ENCODE peak calls at places on chromosomes 13 and 19, in eight cellular contexts. A is epithelial cell of esophagus; Z is PC-3; W is lower lobe of right lung; O is fibroblast of mammary gland; P is cardiac fibroblast; E is CD4-positive, alpha-beta memory T cell; H is body of pancreas. D is an unnamed sample.

GRCh38 chr19:9671654-9672053 is 3.2 kb downstream of the ZNF562 start:
- DNase-seq in W (no peak), Z (no peak), E (no peak), P (peak; percentile 16), H (no peak), A (no peak), O (peak; percentile 3), D (no peak)

GRCh38 chr19:7257148-7258041 is 36.8 kb downstream of the INSR start:
- DNase-seq in Z (peak; percentile 65), O (peak; percentile 73), P (peak; percentile 60), H (peak; percentile 90), A (no peak), E (no peak), W (no peak), D (no peak)

GRCh38 chr19:58294743-58295374 is 10.3 kb upstream of the ERVK3-1 start:
- DNase-seq in H (no peak), O (no peak), P (no peak), A (no peak), Z (no peak), E (no peak), W (no peak), D (no peak)

GRCh38 chr13:23516190-23516589 is 54.0 kb upstream of the TNFRSF19 start:
- DNase-seq in P (no peak), E (no peak), H (no peak), Z (no peak), A (no peak), O (no peak), W (no peak), D (no peak)

GRCh38 chr19:40691421-40692211 is 1.2 kb upstream of the NUMBL start:
- DNase-seq in O (peak; percentile 36), P (no peak), H (peak; percentile 24), A (no peak), E (no peak), W (no peak), Z (no peak), D (no peak)

GRCh38 chr13:59464926-59465325 is 698.8 kb downstream of the DIAPH3 start:
- DNase-seq in A (no peak), Z (peak; percentile 3), P (no peak), W (no peak), H (no peak), O (no peak), E (no peak), D (no peak)

GRCh38 chr19:18157465-18158063 is 4.6 kb downstream of the PIK3R2 start:
- DNase-seq in W (no peak), Z (no peak), O (no peak), H (no peak), E (no peak), A (peak; percentile 84), P (no peak), D (no peak)

GRCh38 chr19:55112781-55113569 is 4.5 kb downstream of the PPP1R12C start:
- DNase-seq in W (no peak), A (no peak), O (no peak), H (no peak), Z (no peak), P (no peak), E (no peak), D (no peak)

GRCh38 chr13:110702591-110703526 is 3.1 kb downstream of the CARS2 start:
- DNase-seq in P (peak; percentile 17), A (peak; percentile 23), H (no peak), W (no peak), O (peak; percentile 64), Z (no peak), E (no peak), D (no peak)

GRCh38 chr19:29278716-29279115 is 65.8 kb upstream of the UQCRFS1 start:
- DNase-seq in A (no peak), H (no peak), E (no peak), O (no peak), Z (no peak), P (no peak), W (no peak), D (no peak)

GRCh38 chr13:36706755-36707154 is 32.9 kb downstream of the SERTM1 start:
- DNase-seq in E (no peak), A (no peak), W (no peak), O (peak; percentile 68), H (no peak), P (peak; percentile 68), Z (no peak), D (peak; percentile 90)

GRCh38 chr13:26132756-26133155 is 80.9 kb upstream of the SHISA2 start:
- DNase-seq in O (peak; percentile 6), W (no peak), Z (peak; percentile 29), A (no peak), E (peak; percentile 1), P (peak; percentile 42), H (no peak), D (no peak)

GRCh38 chr19:5993516-5994406 is 15.8 kb upstream of the RANBP3 start:
- DNase-seq in W (peak; percentile 82), O (no peak), Z (peak; percentile 30), A (no peak), P (no peak), E (no peak), H (no peak), D (no peak)

GRCh38 chr13:29849731-29850212 is 645 bp downstream of the UBL3 start:
- DNase-seq in H (peak; percentile 74), P (peak; percentile 72), Z (peak; percentile 55), W (peak; percentile 80), A (peak; percentile 83), E (no peak), O (peak; percentile 73), D (no peak)

DNA sequence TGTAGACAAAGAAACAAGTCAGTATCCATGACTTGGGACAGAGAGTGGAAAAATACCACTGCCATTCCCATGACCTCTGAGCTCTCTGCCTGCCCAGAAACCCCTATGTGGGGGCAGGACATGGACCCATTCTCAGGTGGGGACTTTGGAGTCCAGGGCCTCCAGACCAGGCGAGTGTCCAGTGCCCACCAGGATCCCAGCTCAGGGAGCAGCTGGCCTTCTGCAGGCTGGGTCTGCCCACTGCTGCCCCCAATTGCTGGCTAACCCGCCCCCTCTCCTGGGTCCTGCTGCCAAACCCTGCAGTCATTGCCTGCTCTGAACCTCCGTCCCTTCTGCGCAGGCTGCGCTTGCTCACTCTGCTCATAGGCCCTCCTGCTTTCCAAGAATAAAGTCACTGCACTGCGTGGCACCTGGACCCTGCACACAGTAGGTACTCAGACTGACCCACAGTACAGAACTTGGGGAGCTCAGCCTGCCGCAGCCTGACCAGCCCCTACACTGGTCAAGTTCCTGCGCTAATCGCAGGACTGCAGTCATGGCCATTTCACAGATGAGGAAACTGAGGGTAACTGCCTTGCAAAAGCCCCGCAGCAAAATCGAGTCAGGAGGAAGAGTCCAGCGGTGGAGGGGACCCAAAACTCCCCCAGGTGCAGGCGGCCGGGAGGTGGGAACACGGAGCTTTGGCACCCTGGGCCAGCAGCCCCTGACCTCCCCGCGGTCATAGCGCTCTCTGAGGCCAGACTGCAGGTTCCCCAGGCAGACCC is 774 bp downstream of the SLC7A10 start:
- DNase-seq in W (no peak), Z (no peak), E (no peak), O (no peak), H (no peak), P (no peak), A (no peak), D (no peak)
- H3K4me3 ChIP-seq in W (no peak overlapping the region), Z (no peak overlapping the region), E (no peak overlapping the region), O (no peak overlapping the region), H (no peak overlapping the region), P (no peak overlapping the region), A (no peak overlapping the region), D (no peak overlapping the region)

GRCh38 chr13:113659337-113659736 is 1.3 kb upstream of the ATP4B start:
- DNase-seq in A (no peak), P (no peak), O (no peak), Z (no peak), E (no peak), W (no peak), H (no peak), D (no peak)
- H3K4me3 ChIP-seq in A (no peak overlapping the region), P (no peak overlapping the region), O (no peak overlapping the region), Z (no peak overlapping the region), E (no peak overlapping the region), W (no peak overlapping the region), H (no peak overlapping the region), D (no peak overlapping the region)

DNA sequence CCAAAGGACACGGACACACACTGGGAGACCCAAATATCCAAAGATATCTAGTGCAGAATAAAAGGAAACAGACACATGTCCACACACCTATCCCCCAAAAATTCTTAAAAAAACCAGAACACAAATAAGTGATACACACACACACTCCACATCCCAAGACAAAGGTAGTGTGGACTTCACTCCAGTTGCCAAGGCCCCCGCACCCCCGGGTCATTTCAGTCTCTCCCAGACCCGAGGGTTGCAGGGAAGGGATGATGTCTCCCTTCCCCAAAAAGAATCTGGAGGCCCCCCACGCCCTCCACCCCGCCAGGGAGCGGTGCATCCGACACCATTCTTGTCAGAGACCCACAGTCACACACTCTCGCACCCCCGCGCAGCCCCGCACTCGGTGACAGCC is 407 bp downstream of the DPF1 start:
- DNase-seq in O (no peak), A (no peak), H (no peak), W (no peak), Z (no peak), E (no peak), P (no peak), D (no peak)
- H3K4me3 ChIP-seq in O (peak overlapping the region; percentile 58), A (peak overlapping the region; percentile 45), H (peak overlapping the region; percentile 19), W (peak overlapping the region; percentile 37), Z (peak overlapping the region; percentile 79), E (peak overlapping the region; percentile 31), P (peak overlapping the region; percentile 60), D (peak overlapping the region; percentile 63)

DNA sequence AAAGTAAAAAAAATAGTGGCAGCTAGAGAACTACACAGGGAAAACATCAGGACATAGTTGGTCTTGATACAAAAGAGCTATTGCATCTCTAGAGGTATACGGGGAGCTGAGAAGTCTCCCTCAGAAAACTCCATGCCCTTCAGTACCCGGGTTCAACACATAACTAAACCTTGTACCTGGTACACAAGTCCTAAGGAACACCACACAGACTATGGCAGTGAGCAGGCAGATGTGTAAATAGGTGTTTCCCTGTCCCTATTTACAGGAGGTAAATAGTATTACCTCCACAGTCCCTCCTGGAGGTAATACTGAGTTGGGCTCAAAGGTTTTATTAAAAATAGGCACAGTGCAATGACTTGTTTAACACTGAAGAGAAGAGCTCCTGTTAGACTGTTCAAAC is 5.9 kb downstream of the FGF14 start:
- DNase-seq in P (no peak), Z (no peak), E (no peak), O (no peak), H (no peak), W (no peak), A (no peak), D (no peak)
- H3K4me3 ChIP-seq in P (no peak overlapping the region), Z (no peak overlapping the region), E (no peak overlapping the region), O (no peak overlapping the region), H (no peak overlapping the region), W (no peak overlapping the region), A (no peak overlapping the region), D (no peak overlapping the region)